ENCODE peak calls at places on chromosomes 3 and 15, in five cellular contexts. N, X, O, B and P are unnamed samples. For H3K4me1, the result is how much of the 10 kb centered on the place peaks cover.

GRCh38 chr15:62296756-62297507 is 131.8 kb upstream of the C2CD4B start:
- DNase-seq in N (no peak), X (no peak), O (peak), B (no peak), P (no peak)

GRCh38 chr3:16137044-16137443 is 37.4 kb upstream of the GALNT15 start:
- DNase-seq in N (peak), X (no peak), O (no peak), B (no peak), P (no peak)

GRCh38 chr3:38773528-38773927 is 42.5 kb downstream of the SCN10A start:
- DNase-seq in N (no peak), X (no peak), O (no peak), B (no peak), P (no peak)

GRCh38 chr3:70854108-70854507 is 541.7 kb upstream of the MDFIC2 start:
- DNase-seq in N (no peak), X (no peak), O (no peak), B (no peak), P (no peak)

GRCh38 chr3:69439683-69440270 is 53.9 kb upstream of the FRMD4B start:
- DNase-seq in N (peak), X (peak), O (no peak), B (no peak), P (peak)

GRCh38 chr3:158312560-158313141 is 202.8 kb downstream of the RSRC1 start:
- DNase-seq in N (peak), X (no peak), O (no peak), B (no peak), P (no peak)

GRCh38 chr15:80849308-80849707 is 70.1 kb downstream of the CEMIP start:
- DNase-seq in N (peak), X (no peak), O (no peak), B (no peak), P (no peak)

GRCh38 chr3:65138531-65138930 is 450.7 kb upstream of the ADAMTS9 start:
- DNase-seq in N (no peak), X (no peak), O (no peak), B (no peak), P (no peak)

GRCh38 chr3:12759693-12760565 is 870 bp upstream of the TMEM40 start:
- DNase-seq in N (no peak), X (no peak), O (no peak), B (no peak), P (no peak)

GRCh38 chr15:62783303-62783957 is 259.1 kb upstream of the TPM1 start:
- DNase-seq in N (peak), X (no peak), O (no peak), B (no peak), P (no peak)

GRCh38 chr15:41279535-41280283 is 48.6 kb downstream of the CHP1 start:
- DNase-seq in N (no peak), X (peak), O (no peak), B (no peak), P (no peak)

GRCh38 chr3:136642714-136643113 is 109.5 kb downstream of the STAG1 start:
- DNase-seq in N (no peak), X (no peak), O (no peak), B (no peak), P (no peak)

GRCh38 chr3:61053781-61054496 is 197.3 kb downstream of the FHIT start:
- DNase-seq in N (no peak), X (peak), O (no peak), B (no peak), P (peak)

GRCh38 chr15:55742927-55743614 is at the start of gene PRTG:
- DNase-seq in N (peak), X (peak), O (peak), B (peak), P (peak)

GRCh38 chr3:195154111-195154791 is 116.7 kb downstream of the XXYLT1 start:
- DNase-seq in N (peak), X (no peak), O (peak), B (no peak), P (no peak)

GRCh38 chr3:174243194-174243593 is 615.9 kb upstream of the NAALADL2 start:
- DNase-seq in N (peak), X (no peak), O (no peak), B (no peak), P (peak)

GRCh38 chr3:116034797-116035196 is 410.5 kb downstream of the LSAMP start:
- DNase-seq in N (peak), X (no peak), O (no peak), B (no peak), P (no peak)

GRCh38 chr3:33385423-33385822 is 54.8 kb downstream of the UBP1 start:
- DNase-seq in N (peak), X (no peak), O (no peak), B (no peak), P (no peak)

GRCh38 chr15:96334705-96335428 is 4.4 kb downstream of the NR2F2 start:
- DNase-seq in N (no peak), X (no peak), O (no peak), B (no peak), P (no peak)

GRCh38 chr3:150798122-150798618 is 35.2 kb upstream of the SIAH2 start:
- DNase-seq in N (no peak), X (peak), O (peak), B (no peak), P (no peak)

GRCh38 chr15:43893956-43894355 is 67.2 kb downstream of the WDR76 start:
- DNase-seq in N (no peak), X (no peak), O (no peak), B (no peak), P (no peak)

GRCh38 chr3:8266679-8267267 is 234.8 kb upstream of the LMCD1 start:
- DNase-seq in N (no peak), X (no peak), O (no peak), B (no peak), P (no peak)

GRCh38 chr3:14473411-14473891 is 66.7 kb downstream of the GRIP2 start:
- DNase-seq in N (no peak), X (no peak), O (no peak), B (no peak), P (no peak)

GRCh38 chr15:80898040-80898439 is 91.6 kb downstream of the MESD start:
- DNase-seq in N (no peak), X (peak), O (no peak), B (no peak), P (no peak)

GRCh38 chr15:90478981-90479481 is 50.7 kb upstream of the CRTC3 start:
- DNase-seq in N (no peak), X (no peak), O (no peak), B (no peak), P (no peak)

GRCh38 chr3:184460276-184460675 is 80.4 kb downstream of the CHRD start:
- DNase-seq in N (peak), X (no peak), O (peak), B (no peak), P (no peak)

GRCh38 chr3:20197775-20198174 is 11.8 kb upstream of the SGO1 start:
- DNase-seq in N (no peak), X (no peak), O (no peak), B (no peak), P (peak)

GRCh38 chr3:129938140-129938930 is 36.2 kb upstream of the TRH start:
- DNase-seq in N (no peak), X (no peak), O (no peak), B (no peak), P (no peak)

GRCh38 chr3:136152963-136153362 is 43.2 kb downstream of the MSL2 start:
- DNase-seq in N (no peak), X (no peak), O (no peak), B (no peak), P (no peak)

GRCh38 chr15:48798319-48798718 is 12.6 kb downstream of the CEP152 start:
- DNase-seq in N (no peak), X (no peak), O (peak), B (no peak), P (no peak)

GRCh38 chr15:35289029-35289617 is 204.0 kb upstream of the NANOGP8 start:
- DNase-seq in N (peak), X (peak), O (no peak), B (no peak), P (peak)

GRCh38 chr3:143287403-143287802 is 167.8 kb downstream of the CHST2 start:
- DNase-seq in N (no peak), X (no peak), O (no peak), B (no peak), P (no peak)

GRCh38 chr3:88076712-88077111 is 17.7 kb downstream of the ZNF654 start:
- DNase-seq in N (no peak), X (no peak), O (no peak), B (no peak), P (no peak)

GRCh38 chr3:8509961-8510360 is 8.3 kb downstream of the LMCD1 start:
- DNase-seq in N (peak), X (no peak), O (peak), B (peak), P (no peak)

GRCh38 chr3:135503429-135504083 is 462.0 kb upstream of the PPP2R3A start:
- DNase-seq in N (peak), X (peak), O (peak), B (no peak), P (peak)

GRCh38 chr15:67066041-67067021 is 929 bp downstream of the SMAD3 start:
- DNase-seq in N (peak), X (no peak), O (peak), B (no peak), P (no peak)
- H3K4me1 ChIP-seq in N (under half), X (half or more), O (under half), B (under half), P (half or more)

GRCh38 chr15:85767785-85768529 is 26.8 kb downstream of the KLHL25 start:
- DNase-seq in N (no peak), X (no peak), O (no peak), B (no peak), P (no peak)
- TF ChIP-seq CTCF in N (no peak), X (no peak), O (peak), B (no peak), P (no peak)

DNA sequence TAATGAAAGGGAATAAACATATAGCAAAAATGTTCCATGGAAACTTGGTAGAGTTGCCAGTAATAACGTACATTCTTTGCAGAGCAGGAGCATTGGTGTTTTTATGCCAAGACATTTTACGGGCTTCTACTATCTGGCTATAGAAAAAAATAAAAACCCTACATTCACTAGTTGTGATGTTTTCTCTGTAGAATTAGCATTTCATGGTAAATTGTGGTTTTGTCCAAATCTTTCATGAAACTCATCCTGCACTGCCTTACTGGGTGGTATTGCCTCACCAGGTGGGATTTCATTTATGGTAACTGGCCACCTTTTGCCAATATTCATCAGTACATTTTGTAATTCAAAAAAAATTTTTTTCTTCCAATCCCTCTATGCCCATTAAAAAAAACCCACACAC is 70.9 kb downstream of the TFG start:
- DNase-seq in N (no peak), X (no peak), O (no peak), B (no peak), P (no peak)
- H3K4me1 ChIP-seq in N (under half), X (under half), O (under half), B (under half), P (under half)

GRCh38 chr15:89408512-89409183 is 74.0 kb upstream of the POLG start:
- DNase-seq in N (peak), X (no peak), O (no peak), B (no peak), P (no peak)
- TF ChIP-seq CTCF in N (no peak), X (no peak), O (no peak), B (no peak), P (no peak)

GRCh38 chr3:58013973-58014649 is 5.9 kb downstream of the FLNB start:
- DNase-seq in N (peak), X (no peak), O (peak), B (peak), P (peak)
- H3K4me1 ChIP-seq in N (under half), X (half or more), O (under half), B (half or more), P (half or more)

DNA sequence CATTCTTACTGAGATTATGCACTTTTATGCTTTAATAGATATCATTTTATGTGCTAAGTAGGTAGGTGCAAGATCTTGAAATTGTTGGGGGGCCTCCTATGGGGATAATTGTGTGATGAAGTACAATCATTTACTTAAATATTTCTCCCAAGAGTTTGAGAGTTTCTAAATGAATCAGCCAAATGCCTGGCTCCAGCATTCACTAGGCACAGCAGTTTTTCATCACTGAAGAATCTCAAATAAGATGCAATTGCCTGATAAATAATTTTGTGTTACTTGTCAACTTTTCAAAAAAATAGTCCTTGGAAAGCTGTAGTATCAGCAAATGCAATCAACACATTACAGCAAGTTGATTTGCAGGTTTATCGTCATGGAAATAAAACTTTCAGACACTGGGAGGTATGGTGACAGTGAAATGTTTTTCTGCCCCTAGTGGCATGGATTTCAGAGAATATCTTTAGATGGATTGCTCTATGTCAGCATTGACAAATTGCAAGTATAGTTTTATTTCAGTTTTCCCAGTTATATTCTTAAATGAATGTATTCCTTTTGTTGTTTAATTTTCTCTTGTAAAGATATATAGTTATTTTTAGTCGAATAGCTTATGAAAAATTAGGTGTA is 167.1 kb downstream of the NEK11 start:
- DNase-seq in N (no peak), X (no peak), O (no peak), B (no peak), P (no peak)
- TF ChIP-seq CTCF in N (no peak), X (no peak), O (peak), B (no peak), P (peak)

GRCh38 chr15:65368646-65369045 is 9.2 kb downstream of the IGDCC3 start:
- DNase-seq in N (no peak), X (no peak), O (no peak), B (no peak), P (no peak)
- H3K4me1 ChIP-seq in N (under half), X (half or more), O (under half), B (under half), P (under half)

DNA sequence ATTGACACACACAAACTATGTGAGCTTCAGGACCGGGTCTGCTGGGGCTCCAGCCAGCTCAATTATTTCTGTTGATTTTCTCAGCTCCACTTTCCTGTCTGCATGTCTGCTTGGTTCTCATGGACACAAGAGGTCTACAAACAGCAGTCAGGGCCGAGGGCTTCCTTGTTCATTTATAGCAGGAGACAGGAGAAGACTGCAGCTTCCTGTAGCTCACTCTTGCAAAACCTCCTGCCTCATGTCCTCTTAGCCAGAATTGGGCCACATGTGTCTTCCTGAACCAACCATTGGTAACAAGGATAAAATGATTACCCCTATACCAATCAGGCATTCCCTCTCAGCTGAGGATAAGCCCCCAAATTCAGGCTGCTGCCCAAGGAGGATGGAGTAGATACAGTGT is 182.8 kb downstream of the TLE3 start:
- DNase-seq in N (no peak), X (no peak), O (no peak), B (peak), P (no peak)
- TF ChIP-seq CTCF in N (no peak), X (no peak), O (no peak), B (no peak), P (no peak)

DNA sequence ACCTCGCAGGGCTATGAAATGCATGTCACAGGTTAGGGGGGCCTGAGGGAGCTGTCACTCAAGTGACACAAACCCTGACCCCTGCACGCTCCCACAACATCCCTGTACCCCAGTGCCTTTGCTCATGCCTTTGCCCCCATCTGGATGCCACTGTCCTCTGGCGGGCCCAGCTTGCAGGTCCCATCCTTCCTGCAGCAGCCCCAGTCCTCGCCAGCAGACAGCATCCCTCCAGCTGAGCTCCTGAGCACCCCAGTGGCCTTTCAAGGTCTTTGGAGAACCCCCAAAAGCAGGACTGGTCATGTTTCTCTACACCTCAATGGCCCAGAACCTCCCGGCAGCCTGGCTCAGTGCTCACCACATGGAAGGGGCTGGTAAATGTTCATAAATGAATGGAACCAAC is 170.4 kb downstream of the ADAMTS17 start:
- DNase-seq in N (no peak), X (no peak), O (no peak), B (no peak), P (no peak)
- H3K4me1 ChIP-seq in N (under half), X (under half), O (under half), B (under half), P (under half)